ENCODE peak calls at places on chromosomes 13 and 19, in five cellular contexts. One of them, this sample, is unnamed.

GRCh38 chr13:31172535-31172934 is 10.8 kb upstream of the HSPH1 start:
- DNase-seq in RWPE1: peak
- DNase-seq in transverse colon: no peak
- DNase-seq in heart right ventricle: no peak
- DNase-seq in foreskin fibroblast: peak
- DNase-seq in this sample: no peak

GRCh38 chr19:4493104-4493928 is 21.2 kb downstream of the HDGFL2 start:
- DNase-seq in RWPE1: no peak
- DNase-seq in transverse colon: no peak
- DNase-seq in heart right ventricle: no peak
- DNase-seq in foreskin fibroblast: no peak
- DNase-seq in this sample: no peak

GRCh38 chr19:31666126-31666525 is 316.9 kb upstream of the TSHZ3 start:
- DNase-seq in RWPE1: no peak
- DNase-seq in transverse colon: no peak
- DNase-seq in heart right ventricle: no peak
- DNase-seq in foreskin fibroblast: no peak
- DNase-seq in this sample: no peak

GRCh38 chr19:31543456-31543855 is 194.2 kb upstream of the TSHZ3 start:
- DNase-seq in RWPE1: no peak
- DNase-seq in transverse colon: no peak
- DNase-seq in heart right ventricle: no peak
- DNase-seq in foreskin fibroblast: no peak
- DNase-seq in this sample: no peak

GRCh38 chr19:54390942-54391577 is 24.2 kb upstream of the TTYH1 start:
- DNase-seq in RWPE1: peak
- DNase-seq in transverse colon: peak
- DNase-seq in heart right ventricle: peak
- DNase-seq in foreskin fibroblast: peak
- DNase-seq in this sample: peak

GRCh38 chr19:4534836-4535658 is at the start of gene PLIN5:
- DNase-seq in RWPE1: peak
- DNase-seq in transverse colon: peak
- DNase-seq in heart right ventricle: peak
- DNase-seq in foreskin fibroblast: no peak
- DNase-seq in this sample: no peak

GRCh38 chr19:19062454-19063182 is 1.2 kb upstream of the SLC25A42 start:
- DNase-seq in RWPE1: peak
- DNase-seq in transverse colon: no peak
- DNase-seq in heart right ventricle: no peak
- DNase-seq in foreskin fibroblast: peak
- DNase-seq in this sample: no peak

GRCh38 chr19:38034153-38034835 is 127.3 kb downstream of the SIPA1L3 start:
- DNase-seq in RWPE1: no peak
- DNase-seq in transverse colon: peak
- DNase-seq in heart right ventricle: no peak
- DNase-seq in foreskin fibroblast: no peak
- DNase-seq in this sample: no peak

GRCh38 chr19:7211191-7211988 is 82.8 kb downstream of the INSR start:
- DNase-seq in RWPE1: no peak
- DNase-seq in transverse colon: no peak
- DNase-seq in heart right ventricle: peak
- DNase-seq in foreskin fibroblast: no peak
- DNase-seq in this sample: no peak

GRCh38 chr13:52001120-52001731 is 10.0 kb downstream of the ATP7B start:
- DNase-seq in RWPE1: peak
- DNase-seq in transverse colon: no peak
- DNase-seq in heart right ventricle: no peak
- DNase-seq in foreskin fibroblast: peak
- DNase-seq in this sample: no peak

GRCh38 chr13:94239135-94239534 is 240.3 kb downstream of the DCT start:
- DNase-seq in RWPE1: no peak
- DNase-seq in transverse colon: no peak
- DNase-seq in heart right ventricle: no peak
- DNase-seq in foreskin fibroblast: peak
- DNase-seq in this sample: no peak

GRCh38 chr19:35429698-35430097 is 18.4 kb upstream of the FFAR2 start:
- DNase-seq in RWPE1: no peak
- DNase-seq in transverse colon: peak
- DNase-seq in heart right ventricle: no peak
- DNase-seq in foreskin fibroblast: no peak
- DNase-seq in this sample: no peak

GRCh38 chr19:33703821-33704220 is 82.1 kb downstream of the CHST8 start:
- DNase-seq in RWPE1: no peak
- DNase-seq in transverse colon: no peak
- DNase-seq in heart right ventricle: no peak
- DNase-seq in foreskin fibroblast: no peak
- DNase-seq in this sample: no peak
- TF ChIP-seq CTCF in RWPE1: no peak
- TF ChIP-seq CTCF in transverse colon: no peak
- TF ChIP-seq CTCF in heart right ventricle: no peak
- TF ChIP-seq CTCF in foreskin fibroblast: no peak
- TF ChIP-seq CTCF in this sample: no peak

GRCh38 chr19:49929611-49930482 is 543 bp upstream of the NUP62 start:
- DNase-seq in RWPE1: peak
- DNase-seq in transverse colon: peak
- DNase-seq in heart right ventricle: peak
- DNase-seq in foreskin fibroblast: peak
- DNase-seq in this sample: peak

GRCh38 chr19:49932041-49932451 is 2.7 kb upstream of the NUP62 start:
- DNase-seq in RWPE1: peak
- DNase-seq in transverse colon: no peak
- DNase-seq in heart right ventricle: no peak
- DNase-seq in foreskin fibroblast: no peak
- DNase-seq in this sample: no peak

GRCh38 chr19:49930483-49931011 is 1.2 kb upstream of the NUP62 start:
- DNase-seq in RWPE1: peak
- DNase-seq in transverse colon: peak
- DNase-seq in heart right ventricle: peak
- DNase-seq in foreskin fibroblast: no peak
- DNase-seq in this sample: peak

GRCh38 chr19:49932731-49933131 is 3.4 kb upstream of the NUP62 start:
- DNase-seq in RWPE1: no peak
- DNase-seq in transverse colon: no peak
- DNase-seq in heart right ventricle: no peak
- DNase-seq in foreskin fibroblast: no peak
- DNase-seq in this sample: peak

DNA sequence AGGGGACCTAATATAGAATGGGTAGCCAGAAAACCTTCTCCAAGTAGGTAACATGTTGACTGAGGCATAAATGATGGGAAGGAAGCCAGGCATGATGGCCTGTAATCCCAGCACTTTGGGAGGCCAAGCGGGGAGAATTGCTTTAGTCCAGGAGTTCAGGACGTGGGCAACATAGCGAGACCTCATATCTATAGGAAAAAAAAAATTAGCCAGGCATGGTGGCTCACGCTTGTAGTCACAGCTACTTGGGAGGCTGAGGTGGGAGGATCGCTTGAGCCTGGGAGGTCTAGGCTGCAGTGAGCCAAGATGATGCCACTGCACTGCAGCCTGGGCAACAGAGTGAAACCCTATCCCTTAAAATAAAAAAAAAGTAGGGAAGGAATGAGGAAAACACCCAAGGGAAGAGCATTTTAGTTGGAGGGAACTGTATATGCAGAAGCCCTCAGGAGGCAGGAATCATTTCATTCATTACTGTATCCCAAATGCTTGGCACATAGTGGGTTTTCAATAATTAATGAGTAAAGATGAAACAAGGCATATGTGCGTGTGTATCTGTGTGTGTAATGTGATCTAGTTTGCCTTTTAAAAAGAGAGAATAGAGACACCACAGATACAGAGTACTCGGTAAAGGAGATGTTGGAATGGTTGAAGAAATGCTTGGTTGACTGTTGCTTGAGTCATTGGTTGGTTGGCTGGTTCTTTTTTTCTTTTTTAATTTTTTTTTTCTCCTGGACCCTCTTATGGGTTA is 2.2 kb upstream of the NUP62 start:
- DNase-seq in RWPE1: no peak
- DNase-seq in transverse colon: no peak
- DNase-seq in heart right ventricle: no peak
- DNase-seq in foreskin fibroblast: no peak
- DNase-seq in this sample: no peak
- TF ChIP-seq CTCF in RWPE1: no peak
- TF ChIP-seq CTCF in transverse colon: no peak
- TF ChIP-seq CTCF in heart right ventricle: no peak
- TF ChIP-seq CTCF in foreskin fibroblast: no peak
- TF ChIP-seq CTCF in this sample: no peak

DNA sequence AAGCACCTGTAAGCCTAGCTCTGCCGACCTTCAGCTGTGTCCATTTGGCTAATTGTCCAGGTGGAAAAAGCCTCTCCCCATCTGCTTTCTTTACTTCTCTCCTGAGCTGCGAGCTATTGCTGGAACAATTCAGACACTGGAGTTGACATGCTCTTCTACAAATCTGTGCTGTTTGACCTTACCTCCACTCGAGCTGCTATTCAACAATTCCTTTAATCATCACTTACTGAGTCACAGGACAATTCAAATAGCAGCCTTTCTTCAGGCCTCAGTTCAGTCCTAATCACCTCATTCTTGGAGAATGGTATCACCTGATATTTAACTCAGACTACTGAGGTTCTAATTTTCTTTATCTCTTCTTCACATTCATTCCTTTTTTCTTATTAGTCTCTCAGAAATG is 882.4 kb downstream of the PCDH9 start:
- DNase-seq in RWPE1: no peak
- DNase-seq in transverse colon: no peak
- DNase-seq in heart right ventricle: no peak
- DNase-seq in foreskin fibroblast: no peak
- DNase-seq in this sample: no peak
- TF ChIP-seq CTCF in RWPE1: no peak
- TF ChIP-seq CTCF in transverse colon: no peak
- TF ChIP-seq CTCF in heart right ventricle: no peak
- TF ChIP-seq CTCF in foreskin fibroblast: no peak
- TF ChIP-seq CTCF in this sample: no peak

GRCh38 chr19:41366089-41366488 is 2.1 kb upstream of the B9D2 start:
- DNase-seq in RWPE1: no peak
- DNase-seq in transverse colon: no peak
- DNase-seq in heart right ventricle: no peak
- DNase-seq in foreskin fibroblast: no peak
- DNase-seq in this sample: no peak
- TF ChIP-seq CTCF in RWPE1: no peak
- TF ChIP-seq CTCF in transverse colon: no peak
- TF ChIP-seq CTCF in heart right ventricle: no peak
- TF ChIP-seq CTCF in foreskin fibroblast: no peak
- TF ChIP-seq CTCF in this sample: no peak

GRCh38 chr19:14094854-14095253 is 4.3 kb upstream of the SAMD1 start:
- DNase-seq in RWPE1: no peak
- DNase-seq in transverse colon: no peak
- DNase-seq in heart right ventricle: no peak
- DNase-seq in foreskin fibroblast: no peak
- DNase-seq in this sample: no peak

GRCh38 chr19:14101003-14101545 is 10.5 kb upstream of the SAMD1 start:
- DNase-seq in RWPE1: no peak
- DNase-seq in transverse colon: no peak
- DNase-seq in heart right ventricle: no peak
- DNase-seq in foreskin fibroblast: no peak
- DNase-seq in this sample: no peak

GRCh38 chr19:14093117-14093784 is 2.7 kb upstream of the SAMD1 start:
- DNase-seq in RWPE1: no peak
- DNase-seq in transverse colon: no peak
- DNase-seq in heart right ventricle: no peak
- DNase-seq in foreskin fibroblast: no peak
- DNase-seq in this sample: no peak

GRCh38 chr19:14096272-14096992 is 5.9 kb upstream of the SAMD1 start:
- DNase-seq in RWPE1: no peak
- DNase-seq in transverse colon: no peak
- DNase-seq in heart right ventricle: no peak
- DNase-seq in foreskin fibroblast: no peak
- DNase-seq in this sample: no peak

GRCh38 chr19:14097532-14098151 is 7.1 kb upstream of the SAMD1 start:
- DNase-seq in RWPE1: no peak
- DNase-seq in transverse colon: no peak
- DNase-seq in heart right ventricle: no peak
- DNase-seq in foreskin fibroblast: no peak
- DNase-seq in this sample: no peak
- TF ChIP-seq CTCF in RWPE1: peak
- TF ChIP-seq CTCF in transverse colon: peak
- TF ChIP-seq CTCF in heart right ventricle: peak
- TF ChIP-seq CTCF in foreskin fibroblast: no peak
- TF ChIP-seq CTCF in this sample: no peak

DNA sequence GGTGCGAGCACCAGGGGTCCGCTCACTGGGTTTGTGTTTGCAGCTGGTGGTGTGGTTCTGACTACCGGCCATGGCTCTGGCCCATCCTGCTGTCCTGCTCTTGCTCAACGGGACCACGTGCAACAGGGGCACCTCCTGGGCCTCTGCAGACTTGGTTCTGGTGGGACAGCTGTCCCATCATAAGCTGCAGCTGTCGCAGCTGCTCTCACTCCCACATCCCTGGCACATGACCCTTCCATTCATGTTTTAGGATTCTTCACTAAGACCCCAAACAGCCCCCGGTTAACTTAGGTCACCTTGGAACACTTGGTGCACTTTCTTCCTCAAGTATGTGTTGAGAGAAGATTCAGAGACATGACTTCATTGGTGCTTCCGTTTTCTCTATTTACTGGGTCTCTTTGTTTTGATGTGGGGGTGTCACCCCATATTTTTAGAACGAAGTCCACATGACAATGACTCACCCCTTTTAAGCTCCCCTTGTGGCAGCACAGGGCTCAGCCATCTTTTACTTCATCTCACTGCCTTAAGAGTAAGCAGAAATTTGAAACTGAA is 68.4 kb upstream of the ARHGEF7 start:
- DNase-seq in RWPE1: no peak
- DNase-seq in transverse colon: no peak
- DNase-seq in heart right ventricle: peak
- DNase-seq in foreskin fibroblast: peak
- DNase-seq in this sample: no peak
- TF ChIP-seq CTCF in RWPE1: no peak
- TF ChIP-seq CTCF in transverse colon: no peak
- TF ChIP-seq CTCF in heart right ventricle: no peak
- TF ChIP-seq CTCF in foreskin fibroblast: peak
- TF ChIP-seq CTCF in this sample: no peak

GRCh38 chr19:42323852-42324654 is 1.4 kb upstream of the MEGF8 start:
- DNase-seq in RWPE1: no peak
- DNase-seq in transverse colon: peak
- DNase-seq in heart right ventricle: no peak
- DNase-seq in foreskin fibroblast: no peak
- DNase-seq in this sample: no peak
- TF ChIP-seq CTCF in RWPE1: no peak
- TF ChIP-seq CTCF in transverse colon: peak
- TF ChIP-seq CTCF in heart right ventricle: no peak
- TF ChIP-seq CTCF in foreskin fibroblast: no peak
- TF ChIP-seq CTCF in this sample: no peak